ENCODE peak calls at places on chromosomes 3 and 15, in six cellular contexts. Q, C, E, J, S and B are unnamed samples. For H3K4me1, the result is how much of the 10 kb centered on the place peaks cover.

GRCh38 chr3:133264920-133265319 is 134.9 kb upstream of the BFSP2 start:
- DNase-seq in J (no peak), S (no peak), C (no peak), Q (no peak), E (no peak), B (no peak)

GRCh38 chr3:73546961-73547360 is 77.8 kb downstream of the PDZRN3 start:
- DNase-seq in C (no peak), Q (no peak), J (no peak), E (no peak), S (no peak), B (no peak)

GRCh38 chr3:156727519-156728205 is 53.3 kb downstream of the TIPARP start:
- DNase-seq in S (no peak), E (no peak), C (no peak), Q (no peak), J (no peak), B (no peak)

GRCh38 chr15:49507261-49507660 is 84.2 kb downstream of the FGF7 start:
- DNase-seq in Q (no peak), S (no peak), E (no peak), J (no peak), C (no peak), B (no peak)

GRCh38 chr3:195537995-195538394 is 5.1 kb downstream of the PPP1R2 start:
- DNase-seq in J (no peak), Q (no peak), S (no peak), C (peak), E (peak), B (no peak)

GRCh38 chr3:117399311-117400068 is 689.9 kb downstream of the TUSC7 start:
- DNase-seq in S (no peak), C (no peak), E (no peak), Q (no peak), J (no peak), B (no peak)

GRCh38 chr15:52294881-52295420 is 653 bp downstream of the MYO5C start:
- DNase-seq in J (no peak), C (no peak), S (no peak), Q (no peak), E (no peak), B (no peak)

GRCh38 chr3:186849392-186849975 is 7.0 kb downstream of the ADIPOQ start:
- DNase-seq in S (no peak), E (no peak), Q (no peak), C (peak), J (peak), B (no peak)

GRCh38 chr3:141845407-141846049 is 30.9 kb upstream of the ATP1B3 start:
- DNase-seq in S (no peak), J (no peak), C (no peak), E (peak), Q (no peak), B (no peak)

GRCh38 chr3:186536883-186537553 is 7.2 kb downstream of the CRYGS start:
- DNase-seq in C (no peak), Q (no peak), J (no peak), S (no peak), E (no peak), B (no peak)

GRCh38 chr3:154304116-154304786 is 20.0 kb downstream of the DHX36 start:
- DNase-seq in C (no peak), Q (no peak), E (no peak), J (no peak), S (no peak), B (no peak)

GRCh38 chr15:30901889-30902288 is 1.8 kb upstream of the FAN1 start:
- DNase-seq in Q (no peak), C (no peak), S (no peak), J (no peak), E (no peak), B (no peak)

GRCh38 chr15:39584266-39584659 is 3.4 kb downstream of the THBS1 start:
- DNase-seq in J (no peak), Q (no peak), E (no peak), S (no peak), C (no peak), B (no peak)

GRCh38 chr15:41777421-41777973 is 3.2 kb downstream of the MAPKBP1 start:
- DNase-seq in E (no peak), Q (no peak), J (no peak), S (no peak), C (no peak), B (no peak)

GRCh38 chr3:160756907-160757623 is 1.0 kb downstream of the PPM1L start:
- DNase-seq in J (no peak), C (no peak), Q (no peak), S (peak), E (peak), B (peak)

GRCh38 chr3:178802993-178803693 is 266.9 kb downstream of the KCNMB2 start:
- DNase-seq in E (no peak), Q (no peak), C (no peak), J (no peak), S (no peak), B (no peak)

GRCh38 chr3:114451561-114452018 is 157.8 kb downstream of the TIGIT start:
- DNase-seq in C (no peak), J (no peak), S (no peak), Q (no peak), E (peak), B (no peak)

GRCh38 chr3:15495461-15496340 is 25.8 kb downstream of the COLQ start:
- DNase-seq in J (no peak), Q (no peak), E (no peak), C (no peak), S (no peak), B (peak)

GRCh38 chr15:41778503-41778902 is 4.2 kb downstream of the MAPKBP1 start:
- DNase-seq in C (no peak), J (no peak), S (no peak), E (no peak), Q (no peak), B (no peak)

GRCh38 chr3:126358816-126359181 is 1.6 kb upstream of the KLF15 start:
- DNase-seq in J (no peak), C (no peak), Q (peak), E (no peak), S (no peak), B (no peak)

GRCh38 chr3:99536555-99537314 is 101.7 kb upstream of the COL8A1 start:
- DNase-seq in J (no peak), Q (no peak), S (no peak), E (no peak), C (no peak), B (no peak)

DNA sequence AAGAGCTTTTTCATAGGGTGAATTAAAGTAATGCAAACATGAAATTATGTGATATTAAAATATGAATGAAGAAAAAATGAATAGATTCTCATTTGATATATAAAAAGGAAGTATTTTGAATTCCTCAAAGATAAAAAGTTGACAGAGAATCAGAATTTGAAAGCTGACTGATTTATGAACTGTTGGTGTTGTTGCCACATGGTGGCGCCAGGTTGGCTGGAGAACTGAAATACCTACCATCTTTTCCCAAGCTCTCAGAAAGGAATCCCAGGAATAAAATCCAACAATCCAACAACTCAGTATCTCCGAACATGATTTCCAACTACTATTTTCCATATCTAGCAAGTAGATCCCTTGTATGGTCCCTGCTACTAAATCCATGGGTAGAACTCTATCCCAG is 3.1 kb downstream of the MYRIP start:
- DNase-seq in E (peak), Q (no peak), J (no peak), C (no peak), S (no peak), B (no peak)
- H3K4me1 ChIP-seq in E (under half), Q (under half), J (under half), C (under half), S (under half), B (under half)

DNA sequence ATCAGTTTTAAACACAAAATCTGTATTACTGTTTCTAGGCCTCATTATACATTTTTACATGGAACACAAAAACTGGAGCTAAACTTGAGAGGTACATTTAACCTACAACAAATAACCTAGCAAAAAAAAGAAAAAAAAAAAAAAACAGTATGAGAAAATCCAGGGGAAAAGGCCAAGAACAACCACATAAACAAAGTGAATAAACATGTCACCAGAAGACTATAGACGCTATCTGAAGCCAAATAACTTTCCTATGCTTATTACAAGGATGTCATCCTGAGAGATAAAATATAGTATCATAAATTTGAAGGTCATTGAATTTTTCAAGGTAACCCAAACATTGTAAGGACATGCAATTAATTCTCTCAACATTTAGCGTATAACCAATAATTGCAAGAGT is 911.6 kb downstream of the ROBO1 start:
- DNase-seq in Q (no peak), J (no peak), C (no peak), S (no peak), E (no peak), B (no peak)
- H3K4me3 ChIP-seq in Q (no peak), J (no peak), C (no peak), S (no peak), E (no peak), B (no peak)

DNA sequence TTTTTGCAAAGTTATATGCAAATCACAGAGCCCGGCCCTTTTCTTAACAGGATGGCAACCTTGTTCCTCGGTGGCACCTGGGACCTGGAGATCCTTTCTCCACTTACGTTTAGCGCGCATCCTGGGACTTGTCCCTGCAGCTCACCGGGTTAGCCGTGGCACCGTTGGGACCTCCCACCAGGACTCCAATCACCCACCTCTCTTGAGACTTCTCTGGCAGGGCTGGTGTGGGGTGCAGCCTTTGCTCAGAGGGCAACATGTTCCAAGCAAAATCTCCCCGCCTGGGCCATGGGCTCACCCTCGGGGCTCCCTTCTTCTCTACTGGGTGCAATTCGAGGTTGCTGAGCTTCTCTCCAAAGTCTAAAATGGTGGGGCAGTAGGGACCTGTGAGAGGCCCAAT is 211.9 kb upstream of the UMPS start:
- DNase-seq in E (no peak), J (no peak), S (peak), C (no peak), Q (no peak), B (no peak)
- TF ChIP-seq EP300 in E (no peak), J (no peak), S (no peak), C (no peak), Q (no peak), B (no peak)

GRCh38 chr3:139284221-139284620 is 59.6 kb upstream of the MRPS22 start:
- DNase-seq in J (no peak), S (no peak), E (no peak), C (no peak), Q (no peak), B (no peak)
- H3K4me1 ChIP-seq in J (under half), S (under half), E (under half), C (under half), Q (under half), B (under half)

GRCh38 chr3:87167634-87168456 is 59.3 kb upstream of the CHMP2B start:
- DNase-seq in J (peak), S (no peak), C (peak), Q (no peak), E (no peak), B (no peak)
- H3K4me3 ChIP-seq in J (peak), S (peak), C (no peak), Q (peak), E (no peak), B (peak)

GRCh38 chr3:52705438-52705687 is 228 bp downstream of the GLT8D1 start:
- DNase-seq in Q (no peak), E (no peak), C (no peak), S (no peak), J (no peak), B (peak)

GRCh38 chr3:52703356-52703755 is 2.2 kb downstream of the GLT8D1 start:
- DNase-seq in E (no peak), Q (no peak), S (no peak), J (no peak), C (no peak), B (no peak)

GRCh38 chr3:52704611-52705437 is 767 bp downstream of the GLT8D1 start:
- DNase-seq in S (no peak), C (no peak), E (no peak), Q (no peak), J (peak), B (no peak)

GRCh38 chr3:52707585-52707984 is 1.7 kb downstream of the SPCS1 start:
- DNase-seq in Q (no peak), J (no peak), E (no peak), C (peak), S (no peak), B (no peak)

DNA sequence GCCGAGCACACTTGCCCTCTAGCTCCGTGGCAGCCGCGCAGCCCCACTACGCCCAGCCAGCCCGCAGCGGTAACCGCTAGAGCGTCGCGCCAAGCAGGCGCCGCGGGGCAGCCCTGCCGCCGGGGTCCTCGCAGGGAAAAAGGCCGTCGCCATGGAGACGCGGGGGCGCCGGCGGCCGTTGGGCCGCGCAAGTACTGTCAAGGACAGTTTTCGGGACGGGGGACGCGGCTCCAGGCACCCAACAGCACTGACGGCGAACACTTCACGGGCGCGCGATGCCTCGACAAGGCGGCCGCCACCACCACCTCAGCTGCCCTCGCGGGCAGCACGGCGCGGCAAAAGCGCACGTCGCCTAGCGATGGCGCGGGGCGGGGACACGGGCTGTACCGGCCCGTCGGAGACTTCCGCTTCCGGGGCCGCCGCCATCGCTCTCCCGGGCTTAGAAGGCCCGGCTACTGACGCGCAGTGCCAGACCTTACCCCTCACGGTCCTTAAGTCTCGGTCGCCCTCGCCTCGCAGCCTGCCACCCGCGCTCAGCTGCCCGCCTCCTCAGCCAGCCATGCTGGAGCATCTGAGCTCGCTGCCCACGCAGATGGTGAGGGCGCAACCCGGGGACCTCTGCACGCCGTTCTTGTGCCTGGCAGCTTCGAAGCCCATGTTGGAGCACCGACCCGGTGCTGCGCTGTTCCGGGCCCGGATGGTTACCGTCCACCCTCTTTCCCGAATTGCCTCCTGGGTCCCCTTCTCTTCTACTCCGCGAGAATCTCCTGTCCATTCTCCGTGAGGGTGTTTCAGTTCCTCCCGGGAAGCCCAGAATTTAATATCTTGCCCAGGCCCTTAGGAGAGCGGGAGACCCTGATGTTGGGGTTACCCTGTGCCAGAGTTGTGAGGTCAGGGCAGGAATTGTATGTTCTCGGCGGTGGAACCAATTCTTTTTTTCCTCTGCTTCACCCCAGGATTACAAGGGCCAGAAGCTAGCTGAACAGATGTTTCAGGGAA is at the start of the genes GLT8D1 and SPCS1:
- DNase-seq in Q (peak), C (no peak), E (peak), S (peak), J (peak), B (peak)
- TF ChIP-seq EP300 in Q (peak), C (no peak), E (no peak), S (no peak), J (no peak), B (no peak)

GRCh38 chr3:135450985-135451384 is 514.5 kb upstream of the PPP2R3A start:
- DNase-seq in J (no peak), C (no peak), S (no peak), E (no peak), Q (no peak), B (no peak)

GRCh38 chr3:135449046-135449445 is 516.5 kb upstream of the PPP2R3A start:
- DNase-seq in J (no peak), C (no peak), S (no peak), Q (no peak), E (no peak), B (no peak)

GRCh38 chr3:135447478-135447877 is 518.0 kb upstream of the PPP2R3A start:
- DNase-seq in Q (no peak), E (no peak), J (no peak), S (no peak), C (no peak), B (no peak)

GRCh38 chr3:135452881-135453280 is 512.6 kb upstream of the PPP2R3A start:
- DNase-seq in J (no peak), Q (no peak), C (no peak), E (no peak), S (peak), B (no peak)

GRCh38 chr3:135448520-135448919 is 517.0 kb upstream of the PPP2R3A start:
- DNase-seq in E (no peak), Q (no peak), S (no peak), C (no peak), J (no peak), B (no peak)
- H3K4me1 ChIP-seq in E (under half), Q (under half), S (under half), C (under half), J (under half), B (under half)